ENCODE peak calls at places on chromosomes 2 and 18, in nine cellular contexts. W, O, L, U, M, J, R, Y and I are unnamed samples.

GRCh38 chr2:100237770-100238169 is 84.5 kb downstream of the LONRF2 start:
- DNase-seq in J (no peak), M (no peak), Y (no peak), U (no peak), R (no peak), O (no peak), W (no peak), L (no peak), I (no peak)

GRCh38 chr2:108586116-108586515 is 51.8 kb downstream of the LIMS1 start:
- DNase-seq in L (no peak), J (no peak), U (no peak), R (no peak), Y (no peak), M (no peak), O (no peak), W (no peak), I (no peak)

GRCh38 chr18:68177807-68178702 is 536.9 kb downstream of the TMX3 start:
- DNase-seq in L (no peak), U (peak; percentile 100), J (no peak), O (no peak), M (no peak), W (peak; percentile 60), R (no peak), Y (no peak), I (no peak)

GRCh38 chr2:27407798-27408491 is 1.4 kb downstream of the PPM1G start:
- DNase-seq in M (peak; percentile 79), R (no peak), W (peak; percentile 9), J (no peak), U (peak; percentile 70), L (no peak), Y (no peak), O (no peak), I (no peak)

GRCh38 chr18:76256897-76257500 is 238.0 kb downstream of the ZNF516 start:
- DNase-seq in L (peak; percentile 6), O (no peak), R (no peak), W (peak; percentile 12), J (no peak), Y (no peak), M (peak; percentile 69), U (peak; percentile 80), I (no peak)

GRCh38 chr2:159946326-159946992 is 116.0 kb downstream of the PLA2R1 start:
- DNase-seq in W (peak; percentile 50), L (no peak), J (no peak), O (no peak), Y (no peak), U (peak; percentile 81), R (no peak), M (peak; percentile 37), I (no peak)

GRCh38 chr2:144666032-144666431 is 146.1 kb upstream of the ZEB2 start:
- DNase-seq in M (no peak), J (no peak), O (no peak), R (no peak), U (no peak), Y (no peak), W (no peak), L (no peak), I (no peak)

GRCh38 chr2:84077504-84077903 is 381.6 kb downstream of the SUCLG1 start:
- DNase-seq in O (no peak), W (no peak), Y (no peak), J (no peak), M (no peak), L (peak; percentile 13), R (no peak), U (no peak), I (no peak)

GRCh38 chr2:53859354-53860159 is at the start of gene GPR75:
- DNase-seq in R (no peak), M (no peak), O (no peak), J (no peak), U (peak; percentile 13), Y (peak; percentile 40), W (no peak), L (no peak), I (no peak)

GRCh38 chr18:32695534-32695933 is 77.3 kb downstream of the KLHL14 start:
- DNase-seq in L (no peak), W (no peak), O (no peak), J (no peak), U (no peak), R (no peak), Y (no peak), M (no peak), I (no peak)

GRCh38 chr2:76921006-76921405 is 601.2 kb downstream of the LRRTM4 start:
- DNase-seq in J (no peak), L (no peak), W (no peak), U (no peak), Y (no peak), O (no peak), M (no peak), R (no peak), I (no peak)

GRCh38 chr2:112481528-112482228 is at the start of gene TTL:
- DNase-seq in J (peak; percentile 4), M (peak; percentile 61), W (no peak), Y (peak; percentile 49), L (peak; percentile 78), O (peak; percentile 84), U (peak; percentile 51), R (peak; percentile 36), I (peak; percentile 21)

GRCh38 chr2:174631009-174631981 is 33.7 kb upstream of the WIPF1 start:
- DNase-seq in M (no peak), J (no peak), Y (no peak), L (peak; percentile 66), U (peak; percentile 91), R (no peak), W (peak; percentile 69), O (no peak), I (no peak)

GRCh38 chr2:113216321-113216720 is 42.5 kb downstream of the PSD4 start:
- DNase-seq in U (no peak), J (no peak), W (no peak), L (no peak), O (no peak), Y (no peak), M (no peak), R (no peak), I (no peak)

GRCh38 chr2:109346601-109347228 is 217.7 kb downstream of the SH3RF3 start:
- DNase-seq in L (no peak), O (no peak), R (no peak), J (no peak), U (peak; percentile 32), W (no peak), Y (no peak), M (no peak), I (no peak)

GRCh38 chr18:13501896-13502295 is 224.5 kb downstream of the FAM210A start:
- DNase-seq in U (no peak), L (peak; percentile 91), J (no peak), O (no peak), W (no peak), R (no peak), Y (no peak), M (no peak), I (no peak)

GRCh38 chr18:69885841-69886531 is 61.7 kb downstream of the CD226 start:
- DNase-seq in R (no peak), J (no peak), U (no peak), M (no peak), O (no peak), L (peak; percentile 81), W (no peak), Y (no peak), I (no peak)

GRCh38 chr2:76330865-76331264 is 620.1 kb upstream of the GCFC2 start:
- DNase-seq in L (no peak), Y (no peak), O (no peak), R (no peak), U (no peak), M (no peak), W (no peak), J (no peak), I (no peak)

GRCh38 chr2:10448646-10449480 is 736 bp upstream of the ODC1 start:
- DNase-seq in J (peak; percentile 57), O (peak; percentile 96), Y (peak; percentile 88), L (peak; percentile 96), R (peak; percentile 97), U (peak; percentile 80), M (peak; percentile 92), W (peak; percentile 82), I (no peak)

GRCh38 chr2:100819365-100820345 is at the start of gene NPAS2:
- DNase-seq in M (no peak), R (no peak), J (no peak), W (no peak), U (peak; percentile 49), Y (no peak), O (peak; percentile 36), L (peak; percentile 8), I (no peak)

GRCh38 chr2:194383404-194383803 is 1273.6 kb upstream of the SLC39A10 start:
- DNase-seq in W (no peak), R (no peak), U (no peak), M (no peak), L (peak; percentile 2), J (no peak), Y (no peak), O (no peak), I (no peak)

GRCh38 chr2:189933041-189933440 is 129.5 kb downstream of the MSTN start:
- DNase-seq in R (no peak), O (no peak), M (no peak), U (no peak), L (no peak), J (no peak), Y (no peak), W (no peak), I (no peak)

GRCh38 chr18:23433360-23433759 is 19.7 kb upstream of the RIOK3 start:
- DNase-seq in L (no peak), Y (no peak), W (no peak), M (no peak), O (no peak), R (no peak), J (no peak), U (peak; percentile 31), I (no peak)

GRCh38 chr2:34096552-34097171 is 497.6 kb upstream of the FAM98A start:
- DNase-seq in O (no peak), U (peak; percentile 79), L (peak; percentile 46), Y (peak; percentile 2), W (peak; percentile 22), J (no peak), R (no peak), M (peak; percentile 23), I (no peak)

GRCh38 chr18:27609221-27609620 is 424.1 kb upstream of the CHST9 start:
- DNase-seq in J (no peak), U (no peak), O (no peak), W (no peak), Y (no peak), M (no peak), R (no peak), L (no peak), I (no peak)

GRCh38 chr2:150594299-150594698 is 106.8 kb upstream of the RND3 start:
- DNase-seq in U (no peak), W (no peak), M (no peak), O (no peak), R (no peak), L (no peak), Y (no peak), J (no peak), I (no peak)

GRCh38 chr2:153622285-153622684 is 143.7 kb upstream of the RPRM start:
- DNase-seq in R (no peak), L (no peak), J (no peak), W (no peak), M (no peak), O (no peak), Y (no peak), U (no peak), I (no peak)